ENCODE peak calls at places on chromosome 15, in seven cellular contexts. One of them, this sample, is unnamed.
A peak's percentile ranks its signal among the peaks of the same experiment; 100 is the strongest.

GRCh38 chr15:59545573-59545972 is 66.0 kb upstream of the GCNT3 start:
- DNase-seq in ovary: no peak
- DNase-seq in Peyer's patch: no peak
- DNase-seq in upper lobe of left lung: peak; percentile 24
- DNase-seq in GM12878: no peak
- DNase-seq in K562: no peak
- DNase-seq in transverse colon: no peak
- DNase-seq in this sample: no peak

GRCh38 chr15:85097706-85098105 is 116.0 kb downstream of the PDE8A start:
- DNase-seq in transverse colon: no peak
- DNase-seq in Peyer's patch: no peak
- DNase-seq in ovary: no peak
- DNase-seq in upper lobe of left lung: no peak
- DNase-seq in K562: no peak
- DNase-seq in GM12878: no peak
- DNase-seq in this sample: no peak

GRCh38 chr15:27747997-27748396 is 351.1 kb downstream of the OCA2 start:
- DNase-seq in Peyer's patch: no peak
- DNase-seq in ovary: no peak
- DNase-seq in transverse colon: no peak
- DNase-seq in GM12878: no peak
- DNase-seq in upper lobe of left lung: no peak
- DNase-seq in K562: no peak
- DNase-seq in this sample: no peak

GRCh38 chr15:92306662-92307061 is 87.0 kb upstream of the ST8SIA2 start:
- DNase-seq in GM12878: no peak
- DNase-seq in transverse colon: no peak
- DNase-seq in upper lobe of left lung: no peak
- DNase-seq in ovary: no peak
- DNase-seq in K562: no peak
- DNase-seq in Peyer's patch: no peak
- DNase-seq in this sample: no peak

GRCh38 chr15:34855893-34856292 is 60.5 kb upstream of the ACTC1 start:
- DNase-seq in ovary: no peak
- DNase-seq in transverse colon: no peak
- DNase-seq in K562: no peak
- DNase-seq in upper lobe of left lung: no peak
- DNase-seq in GM12878: no peak
- DNase-seq in Peyer's patch: no peak
- DNase-seq in this sample: peak; percentile 11

GRCh38 chr15:100686725-100687488 is 84.5 kb downstream of the ASB7 start:
- DNase-seq in Peyer's patch: no peak
- DNase-seq in ovary: no peak
- DNase-seq in upper lobe of left lung: no peak
- DNase-seq in transverse colon: no peak
- DNase-seq in GM12878: no peak
- DNase-seq in K562: no peak
- DNase-seq in this sample: no peak

GRCh38 chr15:27831384-27832262 is 267.5 kb downstream of the OCA2 start:
- DNase-seq in GM12878: no peak
- DNase-seq in upper lobe of left lung: peak; percentile 48
- DNase-seq in Peyer's patch: no peak
- DNase-seq in ovary: no peak
- DNase-seq in K562: no peak
- DNase-seq in transverse colon: no peak
- DNase-seq in this sample: no peak

GRCh38 chr15:74387141-74387541 is 19.7 kb upstream of the CYP11A1 start:
- DNase-seq in Peyer's patch: peak; percentile 65
- DNase-seq in upper lobe of left lung: no peak
- DNase-seq in transverse colon: no peak
- DNase-seq in ovary: no peak
- DNase-seq in GM12878: no peak
- DNase-seq in K562: peak; percentile 62
- DNase-seq in this sample: no peak

GRCh38 chr15:90174140-90174891 is 26.8 kb upstream of the SEMA4B start:
- DNase-seq in K562: no peak
- DNase-seq in Peyer's patch: no peak
- DNase-seq in ovary: peak; percentile 91
- DNase-seq in upper lobe of left lung: no peak
- DNase-seq in GM12878: no peak
- DNase-seq in transverse colon: peak; percentile 80
- DNase-seq in this sample: peak; percentile 88

GRCh38 chr15:90845201-90845949 is 23.0 kb upstream of the FURIN start:
- DNase-seq in ovary: no peak
- DNase-seq in K562: peak; percentile 49
- DNase-seq in upper lobe of left lung: no peak
- DNase-seq in transverse colon: peak; percentile 29
- DNase-seq in GM12878: peak; percentile 50
- DNase-seq in Peyer's patch: peak; percentile 45
- DNase-seq in this sample: peak; percentile 40

GRCh38 chr15:66746231-66746605 is 44.2 kb downstream of the SMAD6 start:
- DNase-seq in upper lobe of left lung: no peak
- DNase-seq in ovary: peak; percentile 42
- DNase-seq in K562: no peak
- DNase-seq in Peyer's patch: no peak
- DNase-seq in transverse colon: no peak
- DNase-seq in GM12878: no peak
- DNase-seq in this sample: no peak

GRCh38 chr15:81400640-81401236 is 26.7 kb upstream of the TMC3 start:
- DNase-seq in Peyer's patch: no peak
- DNase-seq in upper lobe of left lung: no peak
- DNase-seq in GM12878: peak; percentile 23
- DNase-seq in transverse colon: no peak
- DNase-seq in K562: peak; percentile 47
- DNase-seq in ovary: no peak
- DNase-seq in this sample: no peak

GRCh38 chr15:65368300-65368617 is 9.5 kb downstream of the IGDCC3 start:
- DNase-seq in K562: no peak
- DNase-seq in GM12878: no peak
- DNase-seq in ovary: no peak
- DNase-seq in transverse colon: no peak
- DNase-seq in Peyer's patch: no peak
- DNase-seq in upper lobe of left lung: no peak
- DNase-seq in this sample: no peak

GRCh38 chr15:71705151-71705550 is 105.2 kb upstream of the NR2E3 start:
- DNase-seq in upper lobe of left lung: no peak
- DNase-seq in GM12878: no peak
- DNase-seq in Peyer's patch: no peak
- DNase-seq in K562: no peak
- DNase-seq in ovary: no peak
- DNase-seq in transverse colon: no peak
- DNase-seq in this sample: no peak

GRCh38 chr15:84598250-84598649 is 2.6 kb upstream of the ZSCAN2 start:
- DNase-seq in transverse colon: no peak
- DNase-seq in upper lobe of left lung: no peak
- DNase-seq in K562: no peak
- DNase-seq in Peyer's patch: peak; percentile 31
- DNase-seq in GM12878: no peak
- DNase-seq in ovary: no peak
- DNase-seq in this sample: no peak

GRCh38 chr15:75648156-75649000 is 666 bp downstream of the SNX33 start:
- DNase-seq in ovary: peak; percentile 80
- DNase-seq in upper lobe of left lung: peak; percentile 89
- DNase-seq in GM12878: no peak
- DNase-seq in Peyer's patch: no peak
- DNase-seq in K562: peak; percentile 66
- DNase-seq in transverse colon: peak; percentile 40
- DNase-seq in this sample: peak; percentile 65
- TF ChIP-seq POLR2A in ovary: no peak
- TF ChIP-seq POLR2A in upper lobe of left lung: no peak
- TF ChIP-seq POLR2A in GM12878: no peak
- TF ChIP-seq POLR2A in Peyer's patch: no peak
- TF ChIP-seq POLR2A in K562: peak; percentile 7
- TF ChIP-seq POLR2A in transverse colon: no peak
- TF ChIP-seq POLR2A in this sample: no peak

GRCh38 chr15:53987480-53987879 is 9.2 kb downstream of the UNC13C start:
- DNase-seq in K562: no peak
- DNase-seq in GM12878: no peak
- DNase-seq in ovary: no peak
- DNase-seq in transverse colon: no peak
- DNase-seq in upper lobe of left lung: no peak
- DNase-seq in Peyer's patch: no peak
- DNase-seq in this sample: no peak
- H3K4me3 ChIP-seq in K562: no peak overlapping the region
- H3K4me3 ChIP-seq in GM12878: no peak overlapping the region
- H3K4me3 ChIP-seq in ovary: no peak overlapping the region
- H3K4me3 ChIP-seq in transverse colon: no peak overlapping the region
- H3K4me3 ChIP-seq in upper lobe of left lung: no peak overlapping the region
- H3K4me3 ChIP-seq in Peyer's patch: no peak overlapping the region
- H3K4me3 ChIP-seq in this sample: no peak overlapping the region

GRCh38 chr15:40314723-40315276 is 7.1 kb upstream of the PLCB2 start:
- DNase-seq in K562: no peak
- DNase-seq in ovary: no peak
- DNase-seq in Peyer's patch: no peak
- DNase-seq in GM12878: no peak
- DNase-seq in transverse colon: no peak
- DNase-seq in upper lobe of left lung: no peak
- DNase-seq in this sample: no peak
- H3K27me3 ChIP-seq in K562: peaks cover 37% of the 10 kb centered on the region
- H3K27me3 ChIP-seq in ovary: no peaks in the 10 kb centered on the region
- H3K27me3 ChIP-seq in Peyer's patch: no peaks in the 10 kb centered on the region
- H3K27me3 ChIP-seq in GM12878: peaks cover 3% of the 10 kb centered on the region
- H3K27me3 ChIP-seq in transverse colon: no peaks in the 10 kb centered on the region
- H3K27me3 ChIP-seq in upper lobe of left lung: no peaks in the 10 kb centered on the region
- H3K27me3 ChIP-seq in this sample: no peaks in the 10 kb centered on the region

GRCh38 chr15:25830844-25831443 is 32.2 kb downstream of the ATP10A start:
- DNase-seq in transverse colon: peak; percentile 22
- DNase-seq in Peyer's patch: no peak
- DNase-seq in upper lobe of left lung: no peak
- DNase-seq in K562: no peak
- DNase-seq in ovary: peak; percentile 50
- DNase-seq in GM12878: no peak
- DNase-seq in this sample: no peak
- TF ChIP-seq POLR2A in transverse colon: no peak
- TF ChIP-seq POLR2A in Peyer's patch: no peak
- TF ChIP-seq POLR2A in upper lobe of left lung: no peak
- TF ChIP-seq POLR2A in K562: no peak
- TF ChIP-seq POLR2A in ovary: no peak
- TF ChIP-seq POLR2A in GM12878: no peak
- TF ChIP-seq POLR2A in this sample: no peak

GRCh38 chr15:67826717-67827560 is 1.6 kb downstream of the SKOR1 start:
- DNase-seq in K562: no peak
- DNase-seq in ovary: no peak
- DNase-seq in Peyer's patch: no peak
- DNase-seq in GM12878: no peak
- DNase-seq in transverse colon: no peak
- DNase-seq in upper lobe of left lung: peak; percentile 79
- DNase-seq in this sample: no peak

GRCh38 chr15:67829647-67830504 is 4.6 kb downstream of the SKOR1 start:
- DNase-seq in Peyer's patch: no peak
- DNase-seq in K562: no peak
- DNase-seq in ovary: no peak
- DNase-seq in transverse colon: no peak
- DNase-seq in upper lobe of left lung: peak; percentile 79
- DNase-seq in GM12878: no peak
- DNase-seq in this sample: no peak

GRCh38 chr15:67827561-67828378 is 2.5 kb downstream of the SKOR1 start:
- DNase-seq in transverse colon: no peak
- DNase-seq in upper lobe of left lung: peak; percentile 83
- DNase-seq in Peyer's patch: no peak
- DNase-seq in GM12878: no peak
- DNase-seq in K562: no peak
- DNase-seq in ovary: no peak
- DNase-seq in this sample: no peak

GRCh38 chr15:67828969-67829646 is 3.8 kb downstream of the SKOR1 start:
- DNase-seq in ovary: no peak
- DNase-seq in upper lobe of left lung: peak; percentile 72
- DNase-seq in GM12878: no peak
- DNase-seq in K562: no peak
- DNase-seq in transverse colon: no peak
- DNase-seq in Peyer's patch: no peak
- DNase-seq in this sample: no peak

GRCh38 chr15:67828379-67828968 is 3.2 kb downstream of the SKOR1 start:
- DNase-seq in GM12878: no peak
- DNase-seq in upper lobe of left lung: peak; percentile 41
- DNase-seq in ovary: no peak
- DNase-seq in Peyer's patch: no peak
- DNase-seq in transverse colon: no peak
- DNase-seq in K562: no peak
- DNase-seq in this sample: no peak
- H3K4me3 ChIP-seq in GM12878: no peak overlapping the region
- H3K4me3 ChIP-seq in upper lobe of left lung: no peak overlapping the region
- H3K4me3 ChIP-seq in ovary: no peak overlapping the region
- H3K4me3 ChIP-seq in Peyer's patch: no peak overlapping the region
- H3K4me3 ChIP-seq in transverse colon: no peak overlapping the region
- H3K4me3 ChIP-seq in K562: no peak overlapping the region
- H3K4me3 ChIP-seq in this sample: peak overlapping the region; percentile 17

GRCh38 chr15:98428253-98428989 is 219.9 kb upstream of the IGF1R start:
- DNase-seq in GM12878: no peak
- DNase-seq in upper lobe of left lung: peak; percentile 94
- DNase-seq in Peyer's patch: peak; percentile 28
- DNase-seq in transverse colon: peak; percentile 68
- DNase-seq in ovary: peak; percentile 84
- DNase-seq in K562: peak; percentile 81
- DNase-seq in this sample: peak; percentile 56
- H3K27me3 ChIP-seq in GM12878: no peaks in the 10 kb centered on the region
- H3K27me3 ChIP-seq in upper lobe of left lung: peaks cover 5% of the 10 kb centered on the region
- H3K27me3 ChIP-seq in Peyer's patch: no peaks in the 10 kb centered on the region
- H3K27me3 ChIP-seq in transverse colon: peaks cover 11% of the 10 kb centered on the region
- H3K27me3 ChIP-seq in ovary: no peaks in the 10 kb centered on the region
- H3K27me3 ChIP-seq in K562: peaks cover 13% of the 10 kb centered on the region
- H3K27me3 ChIP-seq in this sample: peaks cover 4% of the 10 kb centered on the region

DNA sequence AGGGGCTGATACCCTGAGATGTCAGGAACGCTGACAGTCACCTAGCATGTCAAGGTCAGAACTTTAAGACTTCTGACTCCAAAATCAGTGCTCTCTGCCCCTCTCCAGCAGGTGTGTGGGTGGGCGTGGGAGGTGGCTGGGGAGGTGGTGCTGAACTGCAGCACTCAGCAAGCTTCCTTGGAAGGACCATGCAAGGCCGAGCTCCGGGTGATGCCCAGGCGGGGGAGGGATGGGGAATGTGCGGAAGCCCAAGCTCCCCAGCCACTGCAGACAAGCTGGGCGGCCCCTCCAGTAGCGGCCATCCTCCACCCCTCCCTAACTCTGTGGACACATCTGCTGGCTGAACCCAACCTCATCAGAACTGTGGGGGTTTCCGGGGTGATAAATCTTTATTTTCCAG is 296.6 kb downstream of the TLE3 start:
- DNase-seq in K562: no peak
- DNase-seq in GM12878: no peak
- DNase-seq in upper lobe of left lung: no peak
- DNase-seq in Peyer's patch: no peak
- DNase-seq in transverse colon: no peak
- DNase-seq in ovary: no peak
- DNase-seq in this sample: no peak
- TF ChIP-seq POLR2A in K562: no peak
- TF ChIP-seq POLR2A in GM12878: no peak
- TF ChIP-seq POLR2A in upper lobe of left lung: no peak
- TF ChIP-seq POLR2A in Peyer's patch: no peak
- TF ChIP-seq POLR2A in transverse colon: no peak
- TF ChIP-seq POLR2A in ovary: no peak
- TF ChIP-seq POLR2A in this sample: no peak

This sample was measured in heart left ventricle.